ENCODE peak calls at places on chromosomes 2 and 18, in four cellular contexts. One of them, this sample, is unnamed.

GRCh38 chr18:79521806-79522205 is 126.1 kb downstream of the NFATC1 start:
- DNase-seq in ovary: no peak
- DNase-seq in IMR-90: no peak
- DNase-seq in adrenal gland: no peak
- DNase-seq in this sample: no peak

GRCh38 chr18:51028201-51028805 is 1.7 kb upstream of the SMAD4 start:
- DNase-seq in ovary: no peak
- DNase-seq in IMR-90: peak; percentile 50
- DNase-seq in adrenal gland: no peak
- DNase-seq in this sample: no peak

GRCh38 chr2:30665761-30666306 is 141.4 kb downstream of the CAPN13 start:
- DNase-seq in ovary: no peak
- DNase-seq in IMR-90: no peak
- DNase-seq in adrenal gland: no peak
- DNase-seq in this sample: no peak

GRCh38 chr2:22855081-22855480 is 529.9 kb upstream of the KLHL29 start:
- DNase-seq in ovary: no peak
- DNase-seq in IMR-90: no peak
- DNase-seq in adrenal gland: no peak
- DNase-seq in this sample: no peak

GRCh38 chr2:221629478-221629877 is 57.4 kb upstream of the EPHA4 start:
- DNase-seq in ovary: no peak
- DNase-seq in IMR-90: peak; percentile 87
- DNase-seq in adrenal gland: no peak
- DNase-seq in this sample: no peak

GRCh38 chr2:40273623-40274236 is 178.2 kb downstream of the SLC8A1 start:
- DNase-seq in ovary: no peak
- DNase-seq in IMR-90: peak; percentile 21
- DNase-seq in adrenal gland: no peak
- DNase-seq in this sample: no peak

GRCh38 chr18:79523738-79524180 is 128.0 kb downstream of the NFATC1 start:
- DNase-seq in ovary: no peak
- DNase-seq in IMR-90: no peak
- DNase-seq in adrenal gland: no peak
- DNase-seq in this sample: no peak

GRCh38 chr2:130963849-130964793 is 127.4 kb downstream of the ARHGEF4 start:
- DNase-seq in ovary: peak; percentile 62
- DNase-seq in IMR-90: no peak
- DNase-seq in adrenal gland: no peak
- DNase-seq in this sample: peak; percentile 21

GRCh38 chr2:105517814-105518705 is 119.2 kb upstream of the FHL2 start:
- DNase-seq in ovary: peak; percentile 73
- DNase-seq in IMR-90: no peak
- DNase-seq in adrenal gland: peak; percentile 62
- DNase-seq in this sample: no peak

GRCh38 chr18:48848641-48849143 is 102.1 kb downstream of the SMAD7 start:
- DNase-seq in ovary: no peak
- DNase-seq in IMR-90: no peak
- DNase-seq in adrenal gland: no peak
- DNase-seq in this sample: peak; percentile 57

GRCh38 chr18:57143265-57143664 is 3.6 kb upstream of the BOD1L2 start:
- DNase-seq in ovary: no peak
- DNase-seq in IMR-90: no peak
- DNase-seq in adrenal gland: no peak
- DNase-seq in this sample: no peak

GRCh38 chr2:37418956-37419355 is 74.5 kb downstream of the QPCT start:
- DNase-seq in ovary: no peak
- DNase-seq in IMR-90: peak; percentile 58
- DNase-seq in adrenal gland: no peak
- DNase-seq in this sample: no peak

GRCh38 chr2:109470121-109470921 is 143.4 kb downstream of the SEPTIN10 start:
- DNase-seq in ovary: no peak
- DNase-seq in IMR-90: peak; percentile 53
- DNase-seq in adrenal gland: peak; percentile 30
- DNase-seq in this sample: no peak

GRCh38 chr2:156892449-156893335 is 364.8 kb upstream of the GALNT5 start:
- DNase-seq in ovary: no peak
- DNase-seq in IMR-90: peak; percentile 60
- DNase-seq in adrenal gland: peak; percentile 9
- DNase-seq in this sample: peak; percentile 39

GRCh38 chr2:105802587-105802986 is 57.9 kb downstream of the NCK2 start:
- DNase-seq in ovary: no peak
- DNase-seq in IMR-90: no peak
- DNase-seq in adrenal gland: no peak
- DNase-seq in this sample: no peak

GRCh38 chr2:111985514-111985913 is 69.6 kb upstream of the TMEM87B start:
- DNase-seq in ovary: no peak
- DNase-seq in IMR-90: no peak
- DNase-seq in adrenal gland: no peak
- DNase-seq in this sample: no peak

GRCh38 chr18:29840101-29840500 is 1202.4 kb downstream of the DSC3 start:
- DNase-seq in ovary: no peak
- DNase-seq in IMR-90: peak; percentile 67
- DNase-seq in adrenal gland: no peak
- DNase-seq in this sample: no peak

GRCh38 chr2:23513245-23513880 is 128.4 kb downstream of the KLHL29 start:
- DNase-seq in ovary: no peak
- DNase-seq in IMR-90: no peak
- DNase-seq in adrenal gland: no peak
- DNase-seq in this sample: peak; percentile 64

GRCh38 chr2:9774266-9774665 is 69.0 kb upstream of the TAF1B start:
- DNase-seq in ovary: no peak
- DNase-seq in IMR-90: no peak
- DNase-seq in adrenal gland: no peak
- DNase-seq in this sample: no peak

GRCh38 chr2:45119855-45120254 is 110.6 kb upstream of the SIX2 start:
- DNase-seq in ovary: no peak
- DNase-seq in IMR-90: peak; percentile 85
- DNase-seq in adrenal gland: no peak
- DNase-seq in this sample: no peak

GRCh38 chr2:107258538-107258937 is 372.6 kb upstream of the ST6GAL2 start:
- DNase-seq in ovary: no peak
- DNase-seq in IMR-90: no peak
- DNase-seq in adrenal gland: no peak
- DNase-seq in this sample: no peak

GRCh38 chr18:49177812-49178211 is 227.0 kb upstream of the SMAD7 start:
- DNase-seq in ovary: no peak
- DNase-seq in IMR-90: peak; percentile 86
- DNase-seq in adrenal gland: no peak
- DNase-seq in this sample: no peak

GRCh38 chr18:57664600-57665165 is 43.0 kb upstream of the NARS1 start:
- DNase-seq in ovary: no peak
- DNase-seq in IMR-90: no peak
- DNase-seq in adrenal gland: no peak
- DNase-seq in this sample: no peak

GRCh38 chr2:238856713-238857567 is 9.1 kb downstream of the TWIST2 start:
- DNase-seq in ovary: no peak
- DNase-seq in IMR-90: no peak
- DNase-seq in adrenal gland: no peak
- DNase-seq in this sample: no peak

GRCh38 chr2:60119778-60120177 is 433.7 kb downstream of the BCL11A start:
- DNase-seq in ovary: no peak
- DNase-seq in IMR-90: no peak
- DNase-seq in adrenal gland: no peak
- DNase-seq in this sample: no peak

GRCh38 chr18:77132369-77133050 is at the start of gene MBP:
- DNase-seq in ovary: peak; percentile 77
- DNase-seq in IMR-90: no peak
- DNase-seq in adrenal gland: peak; percentile 42
- DNase-seq in this sample: peak; percentile 89

GRCh38 chr18:22432672-22433137 is 15.0 kb upstream of the CTAGE1 start:
- DNase-seq in ovary: peak; percentile 80
- DNase-seq in IMR-90: peak; percentile 97
- DNase-seq in adrenal gland: peak; percentile 83
- DNase-seq in this sample: no peak

GRCh38 chr2:84782717-84783442 is 98.0 kb downstream of the TRABD2A start:
- DNase-seq in ovary: no peak
- DNase-seq in IMR-90: peak; percentile 17
- DNase-seq in adrenal gland: no peak
- DNase-seq in this sample: no peak

GRCh38 chr2:102797486-102797885 is 35.7 kb downstream of the TMEM182 start:
- DNase-seq in ovary: no peak
- DNase-seq in IMR-90: no peak
- DNase-seq in adrenal gland: no peak
- DNase-seq in this sample: no peak

GRCh38 chr2:126720031-126720368 is 64.0 kb downstream of the GYPC start:
- DNase-seq in ovary: no peak
- DNase-seq in IMR-90: peak; percentile 68
- DNase-seq in adrenal gland: no peak
- DNase-seq in this sample: no peak

DNA sequence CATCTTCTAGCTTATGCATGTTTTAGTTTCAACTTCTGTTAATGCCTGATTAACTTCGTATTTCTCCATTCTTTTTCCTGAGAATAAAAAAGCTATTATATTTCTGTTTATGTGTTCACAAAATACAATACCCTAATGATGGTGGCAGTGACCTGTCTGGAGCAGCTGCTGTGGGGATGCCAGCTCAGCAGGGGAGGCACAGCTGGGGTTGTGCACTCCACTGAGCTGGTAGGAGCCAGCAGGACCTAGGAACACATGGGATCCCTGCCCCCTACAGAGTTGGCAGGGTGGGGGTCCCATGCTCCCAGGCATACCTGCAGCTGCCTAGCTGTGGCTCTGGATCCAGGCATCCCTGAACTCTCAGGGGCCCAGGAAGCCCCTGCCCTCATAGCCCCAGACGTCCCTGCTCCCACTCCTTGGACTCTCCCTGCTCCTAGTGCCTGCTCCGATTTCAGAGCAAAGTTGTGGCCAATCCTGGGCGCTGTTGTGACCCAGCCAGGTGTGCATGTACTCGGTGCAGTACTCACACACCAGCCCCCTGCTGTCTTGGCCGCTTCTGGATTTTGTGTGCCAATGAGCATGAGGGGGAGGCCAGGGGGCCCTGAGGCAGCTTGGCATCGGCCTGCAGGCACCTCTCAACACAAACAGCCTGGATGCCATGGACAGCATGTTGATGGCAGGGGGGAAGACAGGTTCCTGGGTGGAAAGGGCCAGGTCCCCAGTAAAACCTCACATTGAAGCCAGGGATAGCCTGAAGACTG is 546.0 kb downstream of the ZNF804A start:
- DNase-seq in ovary: no peak
- DNase-seq in IMR-90: no peak
- DNase-seq in adrenal gland: no peak
- DNase-seq in this sample: no peak
- H3K27ac ChIP-seq in ovary: no peak overlapping the region
- H3K27ac ChIP-seq in IMR-90: no peak overlapping the region
- H3K27ac ChIP-seq in adrenal gland: no peak overlapping the region
- H3K27ac ChIP-seq in this sample: no peak overlapping the region

GRCh38 chr2:212831671-212832199 is 293.1 kb upstream of the ERBB4 start:
- DNase-seq in ovary: peak; percentile 27
- DNase-seq in IMR-90: no peak
- DNase-seq in adrenal gland: no peak
- DNase-seq in this sample: no peak
- H3K4me1 ChIP-seq in ovary: no peaks in the 10 kb centered on the region
- H3K4me1 ChIP-seq in IMR-90: no peaks in the 10 kb centered on the region
- H3K4me1 ChIP-seq in adrenal gland: no peaks in the 10 kb centered on the region
- H3K4me1 ChIP-seq in this sample: no peaks in the 10 kb centered on the region

GRCh38 chr2:125310671-125311364 is 1285.7 kb downstream of the CNTNAP5 start:
- DNase-seq in ovary: no peak
- DNase-seq in IMR-90: no peak
- DNase-seq in adrenal gland: no peak
- DNase-seq in this sample: no peak

GRCh38 chr2:125318740-125319139 is 1293.7 kb downstream of the CNTNAP5 start:
- DNase-seq in ovary: no peak
- DNase-seq in IMR-90: no peak
- DNase-seq in adrenal gland: no peak
- DNase-seq in this sample: no peak

GRCh38 chr2:125312342-125312741 is 1287.3 kb downstream of the CNTNAP5 start:
- DNase-seq in ovary: no peak
- DNase-seq in IMR-90: no peak
- DNase-seq in adrenal gland: no peak
- DNase-seq in this sample: no peak

GRCh38 chr2:125313806-125314205 is 1288.7 kb downstream of the CNTNAP5 start:
- DNase-seq in ovary: no peak
- DNase-seq in IMR-90: no peak
- DNase-seq in adrenal gland: no peak
- DNase-seq in this sample: no peak
- TF ChIP-seq CTCF in ovary: no peak
- TF ChIP-seq CTCF in IMR-90: no peak
- TF ChIP-seq CTCF in adrenal gland: no peak
- TF ChIP-seq CTCF in this sample: no peak

GRCh38 chr2:173104156-173104555 is 28.5 kb downstream of the MAP3K20 start:
- DNase-seq in ovary: no peak
- DNase-seq in IMR-90: no peak
- DNase-seq in adrenal gland: no peak
- DNase-seq in this sample: no peak
- H3K27ac ChIP-seq in ovary: no peak overlapping the region
- H3K27ac ChIP-seq in IMR-90: no peak overlapping the region
- H3K27ac ChIP-seq in adrenal gland: no peak overlapping the region
- H3K27ac ChIP-seq in this sample: no peak overlapping the region

DNA sequence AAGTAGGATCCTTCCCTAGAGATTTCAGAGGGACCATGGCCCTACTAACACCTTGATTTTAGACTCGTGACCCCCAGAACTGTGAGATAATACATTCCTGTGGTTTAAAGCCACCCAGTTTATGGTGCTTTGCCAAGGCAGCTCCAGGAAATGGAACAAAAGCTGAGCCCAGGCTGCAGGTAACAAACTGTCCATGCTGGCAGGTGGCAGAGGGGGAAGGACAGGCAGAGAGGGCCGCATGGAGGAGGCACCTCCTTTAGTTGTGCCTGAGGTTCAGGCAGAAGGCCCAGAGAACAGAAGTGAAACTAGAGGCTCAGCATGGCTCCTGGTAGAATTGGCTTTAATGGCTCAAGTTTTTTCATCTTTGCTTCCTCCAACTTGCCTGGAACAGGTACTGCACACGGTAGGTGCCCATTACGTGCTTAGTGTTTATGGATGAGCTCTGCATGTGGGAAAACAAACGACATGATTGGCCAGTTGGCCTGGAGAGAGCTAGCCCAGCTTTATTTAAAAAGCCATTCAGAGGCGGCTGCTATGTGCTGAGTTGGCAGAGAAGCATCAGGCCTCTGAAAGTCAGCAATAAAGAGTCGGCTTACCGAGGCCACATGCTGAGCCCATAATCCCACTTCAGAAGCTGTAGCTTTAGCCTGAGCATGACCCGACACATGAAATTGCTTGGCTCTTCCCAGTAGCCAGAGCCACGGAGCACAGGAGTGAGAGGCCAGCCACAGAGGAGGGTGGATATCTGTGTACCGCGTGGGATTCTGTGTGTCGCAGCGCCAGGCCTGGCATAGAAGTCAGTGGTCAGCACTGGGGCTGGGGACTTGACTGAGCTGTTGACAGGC is 36.5 kb downstream of the HS1BP3 start:
- DNase-seq in ovary: peak; percentile 49
- DNase-seq in IMR-90: no peak
- DNase-seq in adrenal gland: no peak
- DNase-seq in this sample: peak; percentile 49
- H3K4me1 ChIP-seq in ovary: peaks cover 49% of the 10 kb centered on the region
- H3K4me1 ChIP-seq in IMR-90: peaks cover 33% of the 10 kb centered on the region
- H3K4me1 ChIP-seq in adrenal gland: peaks cover 35% of the 10 kb centered on the region
- H3K4me1 ChIP-seq in this sample: peaks cover 26% of the 10 kb centered on the region

DNA sequence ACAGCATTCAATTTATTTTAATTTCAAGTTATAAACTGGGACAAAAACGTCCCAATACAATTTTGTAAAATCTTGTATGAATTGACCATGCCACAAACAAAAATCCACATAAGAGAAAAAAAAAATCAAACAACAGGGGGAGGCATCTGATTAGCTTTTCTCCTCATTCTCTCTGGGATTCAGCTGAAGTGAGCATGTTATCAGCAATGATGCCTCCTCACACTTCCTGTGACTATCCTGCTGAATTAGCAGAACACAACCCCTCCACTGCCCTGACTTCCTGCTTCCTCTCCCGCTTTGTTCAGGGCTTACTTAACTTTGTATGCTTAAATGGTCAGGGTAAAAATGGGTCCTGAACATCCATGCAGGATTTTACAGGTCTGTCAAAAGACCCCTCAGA is 132.2 kb upstream of the ITGB6 start:
- DNase-seq in ovary: no peak
- DNase-seq in IMR-90: peak; percentile 65
- DNase-seq in adrenal gland: peak; percentile 31
- DNase-seq in this sample: no peak
- TF ChIP-seq CTCF in ovary: no peak
- TF ChIP-seq CTCF in IMR-90: peak; percentile 26
- TF ChIP-seq CTCF in adrenal gland: no peak
- TF ChIP-seq CTCF in this sample: no peak

This sample was measured in prostate gland.